ENCODE peak calls at places on chromosomes 6 and 20, in six cellular contexts. F is HTR-8/SVneo; D is AG20443; C is CD14-positive monocyte; Q is stimulated activated CD4-positive, alpha-beta T cell treated with anti-CD3 and anti-CD28 coated beads, TNF-alpha, amount 100 ng/mL, for 1 hour; S is hypothalamus. W is an unnamed sample.

GRCh38 chr20:57265649-57266250 is 691 bp downstream of the BMP7 start:
- DNase-seq in F (peak), D (no peak), C (no peak), Q (no peak), S (peak), W (no peak)

GRCh38 chr6:70299456-70299855 is 3.4 kb downstream of the COL9A1 start:
- DNase-seq in F (no peak), D (no peak), C (no peak), Q (no peak), S (no peak), W (no peak)

GRCh38 chr6:137313928-137314855 is 95.0 kb upstream of the IFNGR1 start:
- DNase-seq in F (peak), D (peak), C (peak), Q (peak), S (peak), W (peak)

GRCh38 chr6:88266126-88266525 is 100.0 kb upstream of the CNR1 start:
- DNase-seq in F (no peak), D (no peak), C (no peak), Q (no peak), S (no peak), W (no peak)

GRCh38 chr20:44622501-44623270 is 28.8 kb downstream of the ADA start:
- DNase-seq in F (no peak), D (no peak), C (no peak), Q (no peak), S (no peak), W (no peak)

GRCh38 chr6:53671111-53671510 is 5.6 kb upstream of the KLHL31 start:
- DNase-seq in F (no peak), D (no peak), C (no peak), Q (no peak), S (no peak), W (no peak)

GRCh38 chr6:71585472-71585871 is 296.9 kb downstream of the OGFRL1 start:
- DNase-seq in F (no peak), D (no peak), C (no peak), Q (no peak), S (no peak), W (no peak)

GRCh38 chr6:30821862-30822784 is 62.2 kb upstream of the DDR1 start:
- DNase-seq in F (no peak), D (peak), C (no peak), Q (no peak), S (no peak), W (no peak)

GRCh38 chr20:18780731-18781130 is 32.9 kb upstream of the SCP2D1 start:
- DNase-seq in F (no peak), D (no peak), C (no peak), Q (no peak), S (no peak), W (no peak)

GRCh38 chr20:34705383-34706021 is 1.4 kb downstream of the TP53INP2 start:
- DNase-seq in F (no peak), D (peak), C (peak), Q (no peak), S (peak), W (no peak)

GRCh38 chr6:44309092-44309491 is 4.1 kb downstream of the AARS2 start:
- DNase-seq in F (peak), D (peak), C (no peak), Q (no peak), S (no peak), W (no peak)

GRCh38 chr20:40778894-40779496 is 90.0 kb upstream of the MAFB start:
- DNase-seq in F (no peak), D (no peak), C (no peak), Q (no peak), S (no peak), W (no peak)

GRCh38 chr6:84095156-84095555 is 61.6 kb downstream of the MRAP2 start:
- DNase-seq in F (no peak), D (no peak), C (no peak), Q (no peak), S (no peak), W (no peak)

GRCh38 chr20:56422824-56423189 is 10.7 kb downstream of the CASS4 start:
- DNase-seq in F (no peak), D (no peak), C (no peak), Q (no peak), S (no peak), W (no peak)

GRCh38 chr20:3889489-3890409 is 562 bp downstream of the PANK2 start:
- DNase-seq in F (no peak), D (peak), C (no peak), Q (peak), S (peak), W (no peak)

GRCh38 chr6:20704325-20704724 is 170.1 kb downstream of the CDKAL1 start:
- DNase-seq in F (no peak), D (no peak), C (no peak), Q (no peak), S (no peak), W (no peak)

GRCh38 chr20:61930776-61931475 is 134.8 kb downstream of the TAF4 start:
- DNase-seq in F (no peak), D (no peak), C (peak), Q (no peak), S (no peak), W (no peak)

GRCh38 chr6:112010328-112010727 is 43.6 kb upstream of the CCN6 start:
- DNase-seq in F (no peak), D (no peak), C (no peak), Q (no peak), S (no peak), W (no peak)